ENCODE peak calls at places on chromosomes 12 and 14, in four cellular contexts. L is GM12878, X is K562, R is HepG2. E is an unnamed sample.

GRCh38 chr12:83474369-83474768 is 787.7 kb downstream of the TMTC2 start:
- DNase-seq in L (no peak), X (no peak), R (no peak), E (no peak)

GRCh38 chr12:87756721-87757120 is 272.5 kb downstream of the C12orf50 start:
- DNase-seq in L (no peak), X (no peak), R (no peak), E (no peak)

GRCh38 chr12:64634508-64635092 is 24.3 kb downstream of the RASSF3 start:
- DNase-seq in L (no peak), X (no peak), R (no peak), E (no peak)

GRCh38 chr12:113162102-113163029 is 12.8 kb downstream of the CFAP73 start:
- DNase-seq in L (no peak), X (peak; percentile 49), R (no peak), E (no peak)

GRCh38 chr12:53703746-53704145 is 23.5 kb downstream of the CALCOCO1 start:
- DNase-seq in L (no peak), X (no peak), R (no peak), E (no peak)

GRCh38 chr12:86550222-86551145 is 294.3 kb upstream of the MGAT4C start:
- DNase-seq in L (no peak), X (no peak), R (no peak), E (no peak)

GRCh38 chr14:50344831-50345563 is 32.9 kb downstream of the DMAC2L start:
- DNase-seq in L (no peak), X (no peak), R (no peak), E (no peak)

GRCh38 chr12:6084261-6084968 is 40.1 kb downstream of the VWF start:
- DNase-seq in L (no peak), X (no peak), R (no peak), E (peak; percentile 56)

GRCh38 chr14:89534896-89535615 is 118.0 kb upstream of the FOXN3 start:
- DNase-seq in L (no peak), X (no peak), R (no peak), E (no peak)

GRCh38 chr12:48126953-48127630 is 7.9 kb downstream of the PFKM start:
- DNase-seq in L (no peak), X (no peak), R (no peak), E (no peak)

GRCh38 chr12:33245459-33245858 is 194.2 kb downstream of the SYT10 start:
- DNase-seq in L (no peak), X (no peak), R (no peak), E (no peak)

GRCh38 chr12:58750484-58750883 is 169.8 kb downstream of the LRIG3 start:
- DNase-seq in L (no peak), X (no peak), R (no peak), E (no peak)

GRCh38 chr14:31449971-31450610 is 7.2 kb downstream of the DTD2 start:
- DNase-seq in L (no peak), X (peak; percentile 28), R (peak; percentile 68), E (no peak)

GRCh38 chr14:72476657-72477499 is 417.0 kb downstream of the DPF3 start:
- DNase-seq in L (peak; percentile 100), X (no peak), R (no peak), E (peak; percentile 19)

GRCh38 chr14:104383088-104383805 is 196.3 kb upstream of the C14orf180 start:
- DNase-seq in L (no peak), X (no peak), R (no peak), E (no peak)

DNA sequence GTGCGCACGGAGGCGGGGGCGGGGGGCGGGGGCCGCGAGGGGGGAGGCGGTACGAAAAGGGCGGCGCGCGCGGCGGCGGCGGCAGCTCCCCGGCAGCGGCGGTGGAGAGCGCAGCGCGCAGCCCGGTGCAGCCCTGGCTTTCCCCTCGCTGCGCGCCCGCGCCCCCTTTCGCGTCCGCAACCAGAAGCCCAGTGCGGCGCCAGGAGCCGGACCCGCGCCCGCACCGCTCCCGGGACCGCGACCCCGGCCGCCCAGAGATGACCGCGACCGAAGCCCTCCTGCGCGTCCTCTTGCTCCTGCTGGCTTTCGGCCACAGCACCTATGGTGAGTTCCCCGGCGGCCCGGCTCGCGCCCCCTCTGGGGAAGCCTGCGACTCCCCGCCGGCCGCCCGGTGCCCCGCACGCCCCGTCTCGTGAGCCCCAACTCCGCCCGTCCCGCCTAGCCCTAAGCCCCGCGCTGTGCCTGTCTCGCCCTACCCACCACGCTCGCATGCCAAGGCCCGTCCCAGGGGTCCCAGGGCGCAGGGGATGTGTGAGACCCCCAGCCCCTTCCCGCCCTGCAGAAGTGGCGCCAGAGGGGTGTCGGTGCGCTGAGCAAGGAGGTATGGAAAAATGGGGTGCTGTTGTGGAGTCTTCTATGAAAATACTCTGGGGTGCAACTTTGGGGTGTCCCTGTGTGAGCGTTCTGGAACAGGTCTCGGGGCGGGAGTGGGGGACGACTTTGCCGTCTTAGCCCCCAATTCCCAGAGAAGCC is at the start of gene DLK1:
- DNase-seq in L (no peak), X (no peak), R (no peak), E (no peak)
- TF ChIP-seq EZH2 in L (no peak), X (no peak), R (no peak), E (peak; percentile 82)

GRCh38 chr14:95275507-95275906 is 44.2 kb downstream of the CLMN start:
- DNase-seq in L (no peak), X (no peak), R (no peak), E (no peak)

GRCh38 chr14:95272057-95272456 is 47.7 kb downstream of the CLMN start:
- DNase-seq in L (no peak), X (no peak), R (no peak), E (no peak)

GRCh38 chr14:95274874-95275273 is 44.8 kb downstream of the CLMN start:
- DNase-seq in L (no peak), X (no peak), R (no peak), E (no peak)

GRCh38 chr14:95274283-95274682 is 45.4 kb downstream of the CLMN start:
- DNase-seq in L (no peak), X (no peak), R (no peak), E (no peak)

GRCh38 chr14:95273041-95273978 is 46.4 kb downstream of the CLMN start:
- DNase-seq in L (no peak), X (no peak), R (peak; percentile 82), E (no peak)
- TF ChIP-seq BRCA1 in L (no peak), X (no peak), R (no peak), E (no peak)

GRCh38 chr12:63410197-63410596 is 258.1 kb downstream of the DPY19L2 start:
- DNase-seq in L (no peak), X (no peak), R (no peak), E (no peak)
- TF ChIP-seq EZH2 in L (no peak), X (no peak), R (no peak), E (no peak)

GRCh38 chr12:110074089-110074488 is 25.8 kb upstream of the C12orf76 start:
- DNase-seq in L (no peak), X (no peak), R (no peak), E (no peak)

GRCh38 chr12:110071504-110071903 is 23.2 kb upstream of the C12orf76 start:
- DNase-seq in L (no peak), X (no peak), R (no peak), E (no peak)

GRCh38 chr12:110075880-110076279 is 27.6 kb upstream of the C12orf76 start:
- DNase-seq in L (no peak), X (no peak), R (no peak), E (no peak)

GRCh38 chr12:110071967-110072366 is 23.6 kb upstream of the C12orf76 start:
- DNase-seq in L (no peak), X (no peak), R (no peak), E (no peak)

DNA sequence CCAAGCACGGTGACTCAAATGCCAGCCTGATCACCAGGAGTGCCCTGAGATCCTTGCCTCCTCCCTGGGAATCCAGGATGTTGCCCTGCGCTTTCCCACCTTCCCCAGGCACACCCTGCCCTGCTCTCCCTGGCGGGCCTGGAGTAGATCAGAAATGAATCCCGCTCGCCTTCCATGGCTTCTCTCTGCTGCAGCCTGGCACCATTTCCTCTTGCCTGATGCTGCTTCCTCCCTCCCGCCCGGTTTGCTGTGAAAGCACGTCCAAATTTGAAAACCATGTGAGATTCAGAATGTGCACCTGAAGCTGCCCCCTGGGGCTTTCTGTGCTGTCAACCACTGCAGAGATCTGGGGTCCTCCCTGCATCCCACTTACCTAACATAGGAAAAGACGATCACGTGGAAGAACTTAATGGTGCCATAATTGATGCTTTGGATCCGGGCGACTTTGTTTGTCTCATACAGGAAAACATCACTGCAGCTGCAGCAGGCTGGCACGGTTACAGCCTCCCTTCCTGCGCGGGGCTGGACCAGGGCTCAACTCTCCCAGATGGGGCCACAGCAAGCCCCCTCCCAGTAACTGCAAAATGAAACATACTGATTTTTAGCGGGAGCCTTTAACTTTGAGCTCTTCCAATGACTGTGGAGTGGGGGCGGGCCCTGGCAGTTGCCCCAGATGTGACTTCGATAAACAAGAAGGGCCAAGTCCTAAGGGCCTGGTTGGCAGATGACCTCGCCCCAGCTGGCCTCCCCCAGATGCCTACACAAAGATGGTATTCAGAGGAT is 24.9 kb upstream of the C12orf76 start:
- DNase-seq in L (no peak), X (no peak), R (no peak), E (no peak)
- TF ChIP-seq BRCA1 in L (no peak), X (no peak), R (no peak), E (no peak)

GRCh38 chr12:3078086-3078820 is 1.1 kb downstream of the TSPAN9 start:
- DNase-seq in L (no peak), X (no peak), R (no peak), E (no peak)
- TF ChIP-seq EZH2 in L (no peak), X (no peak), R (no peak), E (no peak)

GRCh38 chr12:121033625-121034349 is 5.3 kb downstream of the OASL start:
- DNase-seq in L (peak; percentile 38), X (no peak), R (no peak), E (no peak)

GRCh38 chr12:121036810-121037326 is 2.2 kb downstream of the OASL start:
- DNase-seq in L (no peak), X (no peak), R (no peak), E (no peak)

GRCh38 chr12:121034906-121035305 is 4.1 kb downstream of the OASL start:
- DNase-seq in L (no peak), X (no peak), R (no peak), E (no peak)

GRCh38 chr12:121043067-121043466 is 4.0 kb upstream of the OASL start:
- DNase-seq in L (no peak), X (peak; percentile 20), R (no peak), E (no peak)

GRCh38 chr12:121038861-121039654 is at the start of gene OASL:
- DNase-seq in L (peak; percentile 63), X (no peak), R (no peak), E (no peak)
- TF ChIP-seq BRCA1 in L (no peak), X (no peak), R (no peak), E (no peak)

DNA sequence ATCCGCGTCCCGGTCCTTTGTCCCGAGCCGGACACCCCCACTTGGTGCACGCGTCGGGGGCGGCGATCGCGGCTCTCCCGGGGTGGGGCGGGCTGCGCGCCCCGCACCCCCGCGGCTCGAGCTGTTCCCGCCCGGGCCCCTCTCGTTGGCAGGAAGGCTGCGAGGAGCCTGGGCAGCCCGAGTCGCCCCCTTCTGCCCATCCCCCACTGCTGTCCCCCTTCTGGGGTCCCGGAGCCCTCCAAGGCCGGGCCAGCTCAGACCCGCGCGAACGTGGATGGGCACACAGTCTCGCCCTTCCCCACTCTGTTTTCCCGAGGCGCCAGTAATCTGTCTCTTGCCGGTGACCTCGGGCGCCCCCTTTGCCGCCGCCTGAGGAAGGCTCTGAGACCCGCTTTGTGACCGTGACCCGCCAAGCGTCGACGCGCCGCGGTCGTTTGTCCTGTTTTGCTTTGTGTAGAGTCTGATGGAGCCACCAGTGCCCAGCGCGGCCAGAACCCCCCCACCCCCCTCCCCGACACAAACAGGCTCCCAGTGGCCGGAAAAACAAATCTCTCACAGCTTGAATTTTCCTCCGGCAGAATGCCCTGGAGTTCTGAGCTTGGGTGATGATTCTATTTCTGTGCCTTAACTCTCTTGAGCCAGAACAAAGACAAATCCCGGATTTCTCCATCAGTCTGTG is 610 bp downstream of the C14orf132 start:
- DNase-seq in L (no peak), X (no peak), R (no peak), E (no peak)
- TF ChIP-seq EZH2 in L (no peak), X (no peak), R (no peak), E (no peak)